ENCODE peak calls at places on chromosomes 16 and 17, in eight cellular contexts. G is stomach, K is ascending aorta, O is HCT116, D is psoas muscle, A is right cardiac atrium, B is uterus, H is fibroblast of lung. R is an unnamed sample. For H3K27me3, the result is how much of the 10 kb centered on the place peaks cover.

GRCh38 chr16:73011926-73012325 is 36.0 kb downstream of the ZFHX3 start:
- DNase-seq in B (no peak), D (no peak), K (peak), O (no peak), G (no peak), A (no peak), H (no peak), R (no peak)

GRCh38 chr16:24419709-24420108 is 119.7 kb upstream of the RBBP6 start:
- DNase-seq in A (no peak), G (no peak), B (no peak), D (no peak), K (no peak), H (no peak), O (no peak), R (no peak)

GRCh38 chr17:50047488-50048126 is 8.3 kb upstream of the ITGA3 start:
- DNase-seq in A (peak), K (peak), O (no peak), G (no peak), B (no peak), H (peak), D (no peak), R (no peak)

GRCh38 chr17:31579265-31579664 is 187.8 kb downstream of the RAB11FIP4 start:
- DNase-seq in B (no peak), G (peak), K (no peak), A (no peak), D (no peak), H (peak), O (no peak), R (no peak)

GRCh38 chr17:56930739-56931337 is 17.0 kb upstream of the TRIM25 start:
- DNase-seq in A (no peak), O (no peak), G (no peak), H (no peak), D (no peak), B (no peak), K (no peak), R (no peak)

GRCh38 chr16:71255721-71256120 is 25.2 kb upstream of the HYDIN start:
- DNase-seq in K (no peak), O (no peak), D (no peak), B (no peak), A (no peak), H (no peak), G (no peak), R (no peak)

GRCh38 chr16:49524578-49525315 is 151.1 kb downstream of the C16orf78 start:
- DNase-seq in H (no peak), A (no peak), O (no peak), B (no peak), K (no peak), G (no peak), D (no peak), R (no peak)

GRCh38 chr16:64309398-64310110 is 812.3 kb downstream of the CDH11 start:
- DNase-seq in G (no peak), H (no peak), D (no peak), K (no peak), B (no peak), A (no peak), O (no peak), R (no peak)

GRCh38 chr16:51167170-51167710 is 16.2 kb upstream of the SALL1 start:
- DNase-seq in K (no peak), D (no peak), O (no peak), G (no peak), B (no peak), A (no peak), H (no peak), R (no peak)

GRCh38 chr16:89102035-89102776 is 8.6 kb downstream of the ACSF3 start:
- DNase-seq in A (peak), G (no peak), H (no peak), B (no peak), D (no peak), K (no peak), O (no peak), R (no peak)

GRCh38 chr17:76840884-76841775 is 27.1 kb upstream of the MGAT5B start:
- DNase-seq in B (no peak), G (no peak), D (no peak), K (no peak), O (no peak), H (no peak), A (no peak), R (no peak)

GRCh38 chr17:78267257-78268073 is 36.0 kb downstream of the TMEM235 start:
- DNase-seq in A (peak), K (no peak), H (no peak), D (no peak), G (no peak), O (no peak), B (no peak), R (no peak)

GRCh38 chr16:53042235-53042645 is 10.5 kb downstream of the CHD9NB start:
- DNase-seq in H (no peak), A (no peak), D (no peak), O (no peak), G (no peak), K (no peak), B (no peak), R (no peak)

GRCh38 chr17:34254146-34254545 is 939 bp upstream of the CCL2 start:
- DNase-seq in D (no peak), A (no peak), G (no peak), H (peak), B (no peak), O (no peak), K (no peak), R (no peak)

GRCh38 chr17:2931426-2931825 is 132.0 kb downstream of the OR1D5 start:
- DNase-seq in B (no peak), A (no peak), K (no peak), D (no peak), H (no peak), G (no peak), O (no peak), R (no peak)

GRCh38 chr16:22181843-22182242 is 19.5 kb downstream of the SDR42E2 start:
- DNase-seq in A (no peak), K (no peak), B (no peak), O (no peak), G (no peak), D (no peak), H (no peak), R (no peak)

GRCh38 chr16:23518435-23518891 is 8.2 kb upstream of the GGA2 start:
- DNase-seq in G (no peak), A (no peak), B (no peak), K (no peak), H (peak), D (no peak), O (no peak), R (no peak)

GRCh38 chr16:30977502-30977901 is 7.5 kb upstream of the HSD3B7 start:
- DNase-seq in D (no peak), G (no peak), K (no peak), A (no peak), O (no peak), H (no peak), B (no peak), R (no peak)

GRCh38 chr16:15643453-15644305 is 725 bp upstream of the MARF1 start:
- DNase-seq in O (peak), A (no peak), D (no peak), H (peak), B (peak), K (peak), G (no peak), R (peak)

GRCh38 chr17:50507871-50508572 is at the start of gene MYCBPAP:
- DNase-seq in K (peak), D (peak), O (no peak), H (peak), G (peak), B (peak), A (peak), R (peak)

GRCh38 chr16:466651-467050 is 41.2 kb downstream of the RAB11FIP3 start:
- DNase-seq in G (no peak), O (no peak), K (no peak), B (no peak), A (no peak), H (no peak), D (no peak), R (no peak)

GRCh38 chr17:62750502-62751349 is 57.4 kb downstream of the MARCHF10 start:
- DNase-seq in G (no peak), A (no peak), H (no peak), O (no peak), D (no peak), K (no peak), B (peak), R (no peak)

GRCh38 chr16:74832228-74832627 is 57.6 kb upstream of the FA2H start:
- DNase-seq in D (no peak), H (no peak), O (no peak), A (no peak), K (no peak), G (no peak), B (no peak), R (no peak)

GRCh38 chr16:74825941-74826340 is 51.3 kb upstream of the FA2H start:
- DNase-seq in K (no peak), G (no peak), D (no peak), A (no peak), H (no peak), O (no peak), B (no peak), R (no peak)

GRCh38 chr16:74836111-74836671 is 61.6 kb upstream of the FA2H start:
- DNase-seq in A (no peak), B (no peak), G (no peak), O (no peak), D (no peak), H (no peak), K (no peak), R (no peak)

GRCh38 chr16:74829637-74830036 is 55.0 kb upstream of the FA2H start:
- DNase-seq in G (no peak), O (no peak), K (no peak), A (no peak), B (no peak), D (no peak), H (peak), R (no peak)

DNA sequence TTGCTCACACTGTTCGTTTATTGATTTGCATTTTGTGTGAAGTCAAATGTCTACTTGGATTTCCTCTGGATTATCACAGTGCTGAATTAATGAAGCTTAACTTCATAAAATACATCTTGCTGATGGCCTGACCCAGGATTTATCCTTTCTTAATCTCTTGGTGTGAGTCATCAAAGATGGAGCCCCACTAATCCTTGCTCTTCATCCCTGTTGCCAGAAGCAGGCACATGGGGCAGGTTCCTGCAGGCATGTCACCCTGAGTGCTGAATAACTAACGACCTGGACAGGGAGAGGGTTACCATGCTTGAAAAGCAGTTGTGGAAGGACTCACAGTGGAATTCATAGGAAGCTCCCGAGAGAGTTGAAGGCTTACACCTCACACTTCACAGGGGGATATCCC is 56.0 kb upstream of the FA2H start:
- DNase-seq in B (no peak), D (no peak), G (no peak), O (no peak), K (no peak), H (no peak), A (no peak), R (no peak)
- H3K27me3 ChIP-seq in B (under half), D (under half), G (under half), O (under half), K (under half), H (under half), A (under half), R (under half)

GRCh38 chr16:84833142-84833495 is 13.3 kb downstream of the CRISPLD2 start:
- DNase-seq in O (no peak), A (no peak), G (no peak), D (no peak), K (no peak), B (no peak), H (peak), R (no peak)

GRCh38 chr16:84834403-84834772 is 14.6 kb downstream of the CRISPLD2 start:
- DNase-seq in O (no peak), A (no peak), B (no peak), K (no peak), D (no peak), H (peak), G (no peak), R (no peak)

GRCh38 chr16:84833542-84834402 is 14.0 kb downstream of the CRISPLD2 start:
- DNase-seq in A (no peak), B (no peak), G (no peak), O (no peak), K (no peak), H (peak), D (no peak), R (no peak)

GRCh38 chr16:84830765-84831384 is 11.1 kb downstream of the CRISPLD2 start:
- DNase-seq in D (no peak), K (no peak), H (peak), A (peak), B (no peak), O (no peak), G (no peak), R (no peak)

DNA sequence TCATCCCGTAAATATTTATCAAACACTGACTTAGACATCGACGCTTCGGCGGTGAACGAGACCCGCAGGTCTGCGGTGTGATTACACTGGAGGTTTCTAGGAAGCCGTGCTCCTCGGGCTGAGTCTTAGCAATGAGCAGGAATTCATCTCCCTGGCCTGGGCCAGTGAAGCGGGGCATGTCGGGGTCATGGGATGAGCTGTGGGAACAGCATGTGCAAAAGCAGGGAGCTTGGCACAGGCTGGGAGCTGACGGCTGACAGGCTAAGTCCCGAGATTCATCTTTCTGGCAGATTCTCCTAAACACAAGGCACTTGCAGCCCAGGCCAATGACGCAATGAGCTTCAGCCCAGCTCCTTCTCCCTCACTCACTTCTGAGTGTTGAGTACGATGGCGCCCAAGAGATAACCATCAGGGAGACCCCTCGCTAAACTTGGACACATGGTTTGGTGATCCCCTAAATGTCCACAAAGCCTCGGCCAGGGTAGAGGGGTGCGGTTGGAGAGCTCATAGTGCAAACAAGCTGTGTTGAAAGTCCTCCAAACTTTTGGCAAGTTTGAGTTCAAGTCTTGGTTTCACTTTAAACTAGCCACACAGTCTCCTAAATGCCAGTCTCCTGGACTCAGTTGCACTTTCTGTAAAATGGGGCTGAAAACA is 12.8 kb downstream of the CRISPLD2 start:
- DNase-seq in B (peak), O (no peak), G (peak), K (peak), H (peak), A (peak), D (peak), R (peak)
- H3K4me3 ChIP-seq in B (no peak), O (no peak), G (no peak), K (no peak), H (peak), A (no peak), D (peak), R (no peak)

DNA sequence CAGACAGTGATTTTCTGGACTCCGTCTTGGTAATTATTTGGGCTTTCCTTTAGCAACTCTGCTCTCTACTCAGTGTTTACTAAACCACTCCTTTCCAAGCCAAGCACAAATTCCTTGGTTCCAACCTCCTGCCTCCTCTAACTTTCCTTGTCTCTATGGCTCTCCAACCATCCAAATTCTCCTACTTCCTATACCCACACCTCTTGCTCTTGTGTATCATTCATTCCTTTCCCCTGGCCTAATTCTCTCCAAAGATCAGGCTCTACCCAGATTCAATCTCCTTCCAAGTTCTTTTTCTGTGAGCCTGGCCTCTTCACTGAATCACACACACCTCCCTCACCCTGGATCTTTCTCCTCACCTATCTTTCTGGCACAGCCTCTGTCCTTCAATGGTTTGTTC is 1.1 kb downstream of the NEURL4 start:
- DNase-seq in K (no peak), O (no peak), A (no peak), D (no peak), H (no peak), B (no peak), G (no peak), R (no peak)
- H3K27ac ChIP-seq in K (no peak), O (peak), A (no peak), D (no peak), H (no peak), B (no peak), G (peak), R (no peak)

DNA sequence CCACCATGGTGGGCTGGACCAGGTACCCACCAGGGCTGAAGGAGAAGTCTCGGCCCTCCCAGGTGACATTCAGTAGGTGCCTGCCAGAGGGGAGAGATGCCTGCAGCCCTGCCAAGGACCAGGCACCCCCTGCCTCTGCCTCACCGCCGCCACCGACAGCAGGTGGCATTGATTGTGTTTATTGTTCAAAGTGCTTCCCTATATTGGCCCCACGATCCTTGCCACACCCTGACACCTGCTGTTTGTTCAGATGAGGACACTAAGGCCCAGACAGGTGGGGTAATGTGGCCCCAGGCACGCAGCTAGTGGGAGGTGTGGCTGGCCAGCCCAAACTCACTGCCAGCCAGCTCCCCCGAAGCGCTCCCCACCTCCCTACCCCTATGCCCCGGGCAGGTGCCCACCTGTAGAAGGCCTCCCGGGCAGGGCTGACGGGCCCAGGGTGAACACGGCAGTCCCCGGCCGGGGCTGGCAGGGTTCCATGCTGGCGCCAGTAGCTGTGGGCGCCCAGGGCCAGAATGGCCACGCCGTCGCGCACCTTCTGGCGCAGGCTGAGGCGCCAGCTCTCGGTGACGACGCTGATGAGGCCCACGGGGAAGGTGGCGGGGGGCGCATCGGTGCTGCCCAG is 8.0 kb downstream of the GRIN2C start:
- DNase-seq in G (no peak), A (peak), H (no peak), D (no peak), K (no peak), B (no peak), O (no peak), R (no peak)
- H3K27me3 ChIP-seq in G (under half), A (under half), H (under half), D (under half), K (under half), B (under half), O (under half), R (under half)

DNA sequence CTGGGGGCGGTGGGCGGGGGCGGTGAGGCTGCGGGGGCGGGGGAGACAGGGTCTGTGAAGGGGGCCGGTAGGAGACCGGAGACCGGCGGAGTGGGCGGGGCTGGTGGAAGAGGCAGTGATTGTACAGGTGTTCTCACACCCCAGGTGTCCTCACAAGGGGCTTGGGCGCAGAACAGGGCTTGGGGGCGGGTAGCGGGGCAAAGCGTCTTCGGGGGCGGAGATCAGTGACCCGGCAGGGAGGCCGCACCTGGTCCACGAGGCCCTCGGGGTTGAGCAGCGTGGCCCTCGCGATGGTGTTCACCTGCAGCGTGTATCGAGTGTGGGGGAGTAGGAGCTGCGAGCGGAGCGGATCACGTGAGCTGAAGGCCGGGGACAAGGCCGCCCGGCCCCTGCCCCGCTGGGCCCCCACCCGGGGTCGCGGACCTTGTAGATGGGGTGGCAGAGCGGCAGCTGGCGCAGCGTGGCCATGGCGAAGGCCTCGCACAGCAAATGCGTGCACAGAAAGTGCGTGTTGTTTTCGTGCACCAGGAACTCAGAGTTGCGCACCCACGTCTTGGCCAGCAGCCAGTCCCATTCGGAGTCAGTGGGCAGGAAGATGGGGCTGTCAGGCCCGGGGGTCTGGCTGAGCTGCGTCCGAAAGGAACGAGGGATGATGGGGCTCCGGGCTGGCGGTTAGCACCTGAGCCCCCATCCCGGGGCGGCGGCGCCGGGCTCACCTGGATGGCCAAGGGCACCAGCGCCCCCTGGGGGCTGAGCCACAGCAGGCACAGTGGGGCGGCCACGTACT is 8.5 kb downstream of the ALOXE3 start:
- DNase-seq in A (peak), K (peak), B (peak), H (peak), O (no peak), D (peak), G (peak), R (peak)
- H3K4me3 ChIP-seq in A (peak), K (peak), B (no peak), H (no peak), O (no peak), D (no peak), G (peak), R (peak)

GRCh38 chr16:79601978-79602609 is 1.6 kb upstream of the MAF start:
- DNase-seq in O (no peak), A (peak), G (peak), K (peak), H (peak), B (peak), D (peak), R (peak)
- H3K27ac ChIP-seq in O (no peak), A (no peak), G (peak), K (peak), H (peak), B (peak), D (peak), R (peak)

GRCh38 chr17:48735057-48735341 is 6.4 kb upstream of the HOXB13 start:
- DNase-seq in O (no peak), K (no peak), D (no peak), H (no peak), B (no peak), G (no peak), A (no peak), R (peak)

GRCh38 chr17:48734328-48735056 is 5.9 kb upstream of the HOXB13 start:
- DNase-seq in B (no peak), A (no peak), H (no peak), D (no peak), K (no peak), G (no peak), O (no peak), R (no peak)

GRCh38 chr17:48731355-48731754 is 2.8 kb upstream of the HOXB13 start:
- DNase-seq in H (no peak), O (no peak), G (no peak), D (no peak), A (no peak), K (no peak), B (no peak), R (no peak)

GRCh38 chr17:48732688-48733629 is 4.4 kb upstream of the HOXB13 start:
- DNase-seq in H (no peak), K (no peak), G (no peak), D (no peak), A (no peak), B (no peak), O (no peak), R (no peak)

GRCh38 chr17:48733632-48734327 is 5.2 kb upstream of the HOXB13 start:
- DNase-seq in G (no peak), D (no peak), B (no peak), K (no peak), O (no peak), A (no peak), H (no peak), R (no peak)
- H3K27me3 ChIP-seq in G (under half), D (under half), B (under half), K (under half), O (under half), A (under half), H (half or more), R (under half)

R was measured in prostate gland.